ENCODE peak calls at places on chromosomes 16 and 17, in eight cellular contexts. C is tibial nerve, N is fibroblast of lung, F is hepatocyte, U is AG09319, J is cardiac muscle cell, L is osteocyte, O is left ventricle myocardium inferior. P is an unnamed sample.

GRCh38 chr17:45792995-45793755 is 9.1 kb downstream of the CRHR1 start:
- DNase-seq in C (no peak), N (no peak), F (peak; percentile 44), U (no peak), J (no peak), L (no peak), O (no peak), P (no peak)

GRCh38 chr17:43540821-43541674 is 5.1 kb downstream of the ETV4 start:
- DNase-seq in C (no peak), N (no peak), F (no peak), U (no peak), J (no peak), L (no peak), O (peak; percentile 40), P (no peak)

GRCh38 chr17:61253293-61253801 is 146.3 kb upstream of the TBX2 start:
- DNase-seq in C (peak; percentile 46), N (no peak), F (no peak), U (no peak), J (no peak), L (no peak), O (peak; percentile 49), P (no peak)

GRCh38 chr17:78174332-78174869 is 6.0 kb downstream of the SYNGR2 start:
- DNase-seq in C (peak; percentile 39), N (no peak), F (no peak), U (no peak), J (no peak), L (no peak), O (peak; percentile 85), P (no peak)

GRCh38 chr16:8720080-8720966 is 45.9 kb downstream of the ABAT start:
- DNase-seq in C (no peak), N (peak; percentile 9), F (peak; percentile 89), U (no peak), J (peak; percentile 96), L (no peak), O (no peak), P (no peak)

GRCh38 chr17:30172560-30172959 is 55.9 kb downstream of the NSRP1 start:
- DNase-seq in C (no peak), N (no peak), F (no peak), U (no peak), J (no peak), L (no peak), O (no peak), P (no peak)

GRCh38 chr16:75532142-75532765 is 3.7 kb downstream of the CHST5 start:
- DNase-seq in C (no peak), N (no peak), F (no peak), U (no peak), J (no peak), L (no peak), O (no peak), P (no peak)

GRCh38 chr17:63762106-63763078 is 11.0 kb downstream of the CCDC47 start:
- DNase-seq in C (no peak), N (no peak), F (no peak), U (no peak), J (no peak), L (no peak), O (no peak), P (no peak)

GRCh38 chr16:63080736-63081135 is 1044.5 kb upstream of the CDH8 start:
- DNase-seq in C (no peak), N (no peak), F (no peak), U (no peak), J (peak; percentile 15), L (no peak), O (no peak), P (no peak)

GRCh38 chr16:27224741-27225300 is 21.5 kb downstream of the KDM8 start:
- DNase-seq in C (no peak), N (no peak), F (no peak), U (no peak), J (no peak), L (no peak), O (no peak), P (no peak)

GRCh38 chr17:81142301-81143199 is 22.8 kb upstream of the PVALEF start:
- DNase-seq in C (peak; percentile 88), N (peak; percentile 56), F (peak; percentile 87), U (peak; percentile 41), J (peak; percentile 85), L (no peak), O (peak; percentile 78), P (no peak)

GRCh38 chr17:10745231-10745630 is 15.4 kb upstream of the TMEM220 start:
- DNase-seq in C (no peak), N (peak; percentile 27), F (peak; percentile 63), U (no peak), J (no peak), L (no peak), O (no peak), P (no peak)

GRCh38 chr16:10338426-10338825 is 47.4 kb upstream of the ATF7IP2 start:
- DNase-seq in C (no peak), N (peak; percentile 80), F (peak; percentile 38), U (no peak), J (peak; percentile 52), L (no peak), O (no peak), P (no peak)

GRCh38 chr16:30027588-30028437 is 3.3 kb downstream of the TLCD3B start:
- DNase-seq in C (no peak), N (no peak), F (no peak), U (no peak), J (no peak), L (no peak), O (no peak), P (no peak)

GRCh38 chr16:56421976-56422669 is 3.2 kb downstream of the AMFR start:
- DNase-seq in C (no peak), N (no peak), F (no peak), U (no peak), J (no peak), L (no peak), O (no peak), P (no peak)

DNA sequence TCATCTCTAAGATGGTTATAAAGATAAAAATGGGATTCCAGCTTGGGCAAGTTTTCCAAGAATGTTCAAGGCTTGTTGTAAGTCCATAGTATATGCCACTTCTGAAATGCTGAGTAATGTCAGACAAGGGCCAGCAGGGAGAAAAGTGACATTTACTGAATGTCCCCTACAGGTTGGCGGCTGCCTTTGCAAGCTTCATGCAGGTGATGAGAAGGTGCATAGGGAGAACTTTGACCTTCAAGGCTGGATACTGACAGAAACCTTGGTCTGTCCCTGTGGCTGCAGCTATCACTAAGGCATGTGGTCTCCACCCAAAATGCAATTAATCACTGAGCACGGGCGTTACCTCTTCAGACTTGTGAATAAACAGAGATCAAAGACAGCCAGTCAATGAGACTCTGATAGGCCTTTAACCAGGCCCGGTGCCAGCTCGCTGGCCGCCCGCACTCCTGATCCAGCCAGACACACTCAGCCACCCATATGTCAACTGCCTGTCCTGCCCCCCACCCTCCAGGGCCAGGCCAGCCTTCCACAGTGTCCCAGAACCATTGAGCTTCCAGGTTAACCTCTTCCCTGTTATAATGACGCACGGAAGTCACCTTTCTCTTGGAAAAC is 26.9 kb upstream of the AXIN2 start:
- DNase-seq in C (no peak), N (peak; percentile 32), F (peak; percentile 77), U (no peak), J (no peak), L (no peak), O (peak; percentile 45), P (no peak)
- TF ChIP-seq CTCF in C (no peak), N (no peak), F (peak; percentile 26), U (no peak), J (no peak), L (no peak), O (peak; percentile 3), P (no peak)

DNA sequence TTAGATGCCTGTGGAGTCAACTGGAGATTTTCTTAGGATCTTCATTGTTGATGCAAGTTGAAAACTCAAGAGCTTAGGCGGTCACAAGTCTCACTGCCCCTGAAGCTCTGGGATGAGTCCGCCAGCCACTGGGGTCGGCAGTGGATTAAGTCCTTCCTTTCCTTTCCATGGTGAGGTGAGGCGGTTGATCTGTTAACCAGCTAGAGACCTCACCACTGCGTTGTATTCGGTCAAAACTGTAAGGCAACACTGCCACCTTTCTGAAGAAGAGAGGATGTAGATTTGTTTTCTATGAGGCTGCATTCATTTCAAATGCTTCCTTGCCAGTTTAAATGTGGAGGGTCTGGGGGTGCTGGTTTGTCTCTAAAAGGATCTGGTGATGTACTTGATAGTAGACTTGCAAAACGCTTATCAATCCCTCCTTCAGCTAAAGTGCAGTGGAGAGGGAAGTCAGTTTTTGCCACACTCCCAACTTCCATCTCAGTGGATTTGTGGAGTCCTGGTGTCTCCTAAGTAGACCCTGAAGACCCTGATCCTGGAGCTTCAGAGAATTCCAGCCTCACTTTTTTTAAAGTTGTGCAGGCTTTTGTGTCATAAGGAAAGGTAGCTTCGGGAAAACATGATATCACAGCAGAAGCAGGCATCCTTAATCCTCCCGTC is 1.7 kb downstream of the MYOCD start:
- DNase-seq in C (no peak), N (peak; percentile 56), F (peak; percentile 59), U (peak; percentile 23), J (peak; percentile 86), L (no peak), O (no peak), P (no peak)
- TF ChIP-seq CTCF in C (peak; percentile 34), N (peak; percentile 64), F (peak; percentile 83), U (peak; percentile 55), J (peak; percentile 50), L (peak; percentile 82), O (peak; percentile 61), P (peak; percentile 19)

GRCh38 chr17:73585583-73585982 is 58.7 kb downstream of the SDK2 start:
- DNase-seq in C (no peak), N (no peak), F (no peak), U (no peak), J (no peak), L (no peak), O (no peak), P (no peak)
- TF ChIP-seq CTCF in C (no peak), N (no peak), F (no peak), U (no peak), J (no peak), L (no peak), O (no peak), P (no peak)

GRCh38 chr16:50463581-50464324 is 84.4 kb upstream of the NKD1 start:
- DNase-seq in C (no peak), N (no peak), F (no peak), U (no peak), J (no peak), L (no peak), O (no peak), P (no peak)
- TF ChIP-seq CTCF in C (no peak), N (no peak), F (no peak), U (no peak), J (no peak), L (no peak), O (no peak), P (no peak)